ENCODE peak calls at places on chromosomes 7 and 10, in seven cellular contexts. One of them, this sample, is unnamed.

GRCh38 chr10:51386248-51386885 is 312.1 kb downstream of the PRKG1 start:
- DNase-seq in cortex of kidney: no peak
- DNase-seq in T47D: no peak
- DNase-seq in activated naive CD8-positive, alpha-beta T cell treated with anti-CD3 and anti-CD28 coated beads, Interleukin-2, amount 50 U/mL, for 24 hours: no peak
- DNase-seq in stimulated activated CD4-positive, alpha-beta T cell treated with anti-CD3 and anti-CD28 coated beads, Interleukin-1b, Interleukin-23, amount 100 ng/mL, for 1 hour: no peak
- DNase-seq in SK-MEL-5: no peak
- DNase-seq in HFFc6: peak; percentile 23
- DNase-seq in this sample: no peak

GRCh38 chr10:36469585-36469984 is 655.8 kb upstream of the ANKRD30A start:
- DNase-seq in cortex of kidney: no peak
- DNase-seq in T47D: no peak
- DNase-seq in activated naive CD8-positive, alpha-beta T cell treated with anti-CD3 and anti-CD28 coated beads, Interleukin-2, amount 50 U/mL, for 24 hours: no peak
- DNase-seq in stimulated activated CD4-positive, alpha-beta T cell treated with anti-CD3 and anti-CD28 coated beads, Interleukin-1b, Interleukin-23, amount 100 ng/mL, for 1 hour: no peak
- DNase-seq in SK-MEL-5: no peak
- DNase-seq in HFFc6: no peak
- DNase-seq in this sample: no peak

GRCh38 chr10:113751116-113751728 is at the start of gene PLEKHS1:
- DNase-seq in cortex of kidney: no peak
- DNase-seq in T47D: peak; percentile 86
- DNase-seq in activated naive CD8-positive, alpha-beta T cell treated with anti-CD3 and anti-CD28 coated beads, Interleukin-2, amount 50 U/mL, for 24 hours: no peak
- DNase-seq in stimulated activated CD4-positive, alpha-beta T cell treated with anti-CD3 and anti-CD28 coated beads, Interleukin-1b, Interleukin-23, amount 100 ng/mL, for 1 hour: no peak
- DNase-seq in SK-MEL-5: peak; percentile 48
- DNase-seq in HFFc6: peak; percentile 81
- DNase-seq in this sample: no peak

GRCh38 chr7:100132697-100133137 is 6.0 kb downstream of the MBLAC1 start:
- DNase-seq in cortex of kidney: no peak
- DNase-seq in T47D: peak; percentile 74
- DNase-seq in activated naive CD8-positive, alpha-beta T cell treated with anti-CD3 and anti-CD28 coated beads, Interleukin-2, amount 50 U/mL, for 24 hours: peak; percentile 68
- DNase-seq in stimulated activated CD4-positive, alpha-beta T cell treated with anti-CD3 and anti-CD28 coated beads, Interleukin-1b, Interleukin-23, amount 100 ng/mL, for 1 hour: no peak
- DNase-seq in SK-MEL-5: peak; percentile 90
- DNase-seq in HFFc6: peak; percentile 60
- DNase-seq in this sample: peak; percentile 80

GRCh38 chr7:76512941-76513816 is 2.8 kb downstream of the UPK3B start:
- DNase-seq in cortex of kidney: no peak
- DNase-seq in T47D: peak; percentile 50
- DNase-seq in activated naive CD8-positive, alpha-beta T cell treated with anti-CD3 and anti-CD28 coated beads, Interleukin-2, amount 50 U/mL, for 24 hours: no peak
- DNase-seq in stimulated activated CD4-positive, alpha-beta T cell treated with anti-CD3 and anti-CD28 coated beads, Interleukin-1b, Interleukin-23, amount 100 ng/mL, for 1 hour: no peak
- DNase-seq in SK-MEL-5: peak; percentile 61
- DNase-seq in HFFc6: no peak
- DNase-seq in this sample: peak; percentile 37

GRCh38 chr10:100890141-100890695 is 22.5 kb upstream of the SLF2 start:
- DNase-seq in cortex of kidney: no peak
- DNase-seq in T47D: no peak
- DNase-seq in activated naive CD8-positive, alpha-beta T cell treated with anti-CD3 and anti-CD28 coated beads, Interleukin-2, amount 50 U/mL, for 24 hours: no peak
- DNase-seq in stimulated activated CD4-positive, alpha-beta T cell treated with anti-CD3 and anti-CD28 coated beads, Interleukin-1b, Interleukin-23, amount 100 ng/mL, for 1 hour: no peak
- DNase-seq in SK-MEL-5: no peak
- DNase-seq in HFFc6: no peak
- DNase-seq in this sample: no peak

GRCh38 chr7:27113991-27114866 is 11.7 kb upstream of the HOXA2 start:
- DNase-seq in cortex of kidney: no peak
- DNase-seq in T47D: no peak
- DNase-seq in activated naive CD8-positive, alpha-beta T cell treated with anti-CD3 and anti-CD28 coated beads, Interleukin-2, amount 50 U/mL, for 24 hours: no peak
- DNase-seq in stimulated activated CD4-positive, alpha-beta T cell treated with anti-CD3 and anti-CD28 coated beads, Interleukin-1b, Interleukin-23, amount 100 ng/mL, for 1 hour: no peak
- DNase-seq in SK-MEL-5: peak; percentile 65
- DNase-seq in HFFc6: no peak
- DNase-seq in this sample: no peak

GRCh38 chr10:69910566-69910965 is 108.9 kb downstream of the COL13A1 start:
- DNase-seq in cortex of kidney: no peak
- DNase-seq in T47D: no peak
- DNase-seq in activated naive CD8-positive, alpha-beta T cell treated with anti-CD3 and anti-CD28 coated beads, Interleukin-2, amount 50 U/mL, for 24 hours: no peak
- DNase-seq in stimulated activated CD4-positive, alpha-beta T cell treated with anti-CD3 and anti-CD28 coated beads, Interleukin-1b, Interleukin-23, amount 100 ng/mL, for 1 hour: no peak
- DNase-seq in SK-MEL-5: no peak
- DNase-seq in HFFc6: no peak
- DNase-seq in this sample: no peak

GRCh38 chr7:68276725-68277124 is 1280.1 kb downstream of the TYW1 start:
- DNase-seq in cortex of kidney: no peak
- DNase-seq in T47D: no peak
- DNase-seq in activated naive CD8-positive, alpha-beta T cell treated with anti-CD3 and anti-CD28 coated beads, Interleukin-2, amount 50 U/mL, for 24 hours: no peak
- DNase-seq in stimulated activated CD4-positive, alpha-beta T cell treated with anti-CD3 and anti-CD28 coated beads, Interleukin-1b, Interleukin-23, amount 100 ng/mL, for 1 hour: no peak
- DNase-seq in SK-MEL-5: no peak
- DNase-seq in HFFc6: no peak
- DNase-seq in this sample: no peak

GRCh38 chr10:59366310-59366709 is 4.0 kb upstream of the FAM13C start:
- DNase-seq in cortex of kidney: no peak
- DNase-seq in T47D: no peak
- DNase-seq in activated naive CD8-positive, alpha-beta T cell treated with anti-CD3 and anti-CD28 coated beads, Interleukin-2, amount 50 U/mL, for 24 hours: no peak
- DNase-seq in stimulated activated CD4-positive, alpha-beta T cell treated with anti-CD3 and anti-CD28 coated beads, Interleukin-1b, Interleukin-23, amount 100 ng/mL, for 1 hour: no peak
- DNase-seq in SK-MEL-5: peak; percentile 49
- DNase-seq in HFFc6: no peak
- DNase-seq in this sample: no peak

GRCh38 chr7:110774066-110774465 is 316.9 kb upstream of the LRRN3 start:
- DNase-seq in cortex of kidney: no peak
- DNase-seq in T47D: peak; percentile 65
- DNase-seq in activated naive CD8-positive, alpha-beta T cell treated with anti-CD3 and anti-CD28 coated beads, Interleukin-2, amount 50 U/mL, for 24 hours: no peak
- DNase-seq in stimulated activated CD4-positive, alpha-beta T cell treated with anti-CD3 and anti-CD28 coated beads, Interleukin-1b, Interleukin-23, amount 100 ng/mL, for 1 hour: no peak
- DNase-seq in SK-MEL-5: no peak
- DNase-seq in HFFc6: no peak
- DNase-seq in this sample: no peak

This sample was measured in RKO.